ENCODE peak calls at places on chromosomes 16 and 17, in nine cellular contexts. Q is cardiac muscle cell, Y is H9, D is heart left ventricle, V is pancreas, K is IMR-90, B is cardiac fibroblast, U is epithelial cell of esophagus, G is glutamatergic neuron. P is an unnamed sample.

GRCh38 chr16:86248325-86248905 is 261.9 kb upstream of the FOXF1 start:
- DNase-seq in Q (no peak), Y (no peak), D (no peak), V (no peak), K (no peak), B (no peak), U (no peak), G (no peak), P (no peak)

GRCh38 chr16:85352221-85352620 is 239.9 kb upstream of the CIBAR2 start:
- DNase-seq in Q (no peak), Y (no peak), D (no peak), V (no peak), K (no peak), B (no peak), U (no peak), G (no peak), P (no peak)

GRCh38 chr17:17781591-17782424 is 55.0 kb downstream of the SREBF1 start:
- DNase-seq in Q (peak; percentile 95), Y (peak; percentile 68), D (peak; percentile 85), V (peak; percentile 88), K (peak; percentile 52), B (peak; percentile 43), U (peak; percentile 49), G (peak; percentile 84), P (peak; percentile 34)

GRCh38 chr17:40311575-40311974 is 2.6 kb downstream of the RARA start:
- DNase-seq in Q (no peak), Y (no peak), D (peak; percentile 79), V (peak; percentile 70), K (no peak), B (no peak), U (peak; percentile 54), G (peak; percentile 3), P (peak; percentile 99)

GRCh38 chr17:7478276-7479138 is 924 bp downstream of the ZBTB4 start:
- DNase-seq in Q (peak; percentile 33), Y (no peak), D (peak; percentile 78), V (peak; percentile 84), K (peak; percentile 18), B (no peak), U (peak; percentile 27), G (peak; percentile 46), P (peak; percentile 35)

GRCh38 chr17:61383689-61384201 is 15.9 kb upstream of the TBX2 start:
- DNase-seq in Q (no peak), Y (no peak), D (no peak), V (no peak), K (no peak), B (peak; percentile 54), U (no peak), G (no peak), P (no peak)

GRCh38 chr17:10073026-10073425 is 125.4 kb downstream of the GAS7 start:
- DNase-seq in Q (no peak), Y (no peak), D (no peak), V (no peak), K (no peak), B (no peak), U (peak; percentile 50), G (no peak), P (no peak)

GRCh38 chr17:66713533-66714042 is 121.3 kb upstream of the CACNG5 start:
- DNase-seq in Q (peak; percentile 68), Y (no peak), D (no peak), V (no peak), K (no peak), B (no peak), U (no peak), G (no peak), P (peak; percentile 29)

DNA sequence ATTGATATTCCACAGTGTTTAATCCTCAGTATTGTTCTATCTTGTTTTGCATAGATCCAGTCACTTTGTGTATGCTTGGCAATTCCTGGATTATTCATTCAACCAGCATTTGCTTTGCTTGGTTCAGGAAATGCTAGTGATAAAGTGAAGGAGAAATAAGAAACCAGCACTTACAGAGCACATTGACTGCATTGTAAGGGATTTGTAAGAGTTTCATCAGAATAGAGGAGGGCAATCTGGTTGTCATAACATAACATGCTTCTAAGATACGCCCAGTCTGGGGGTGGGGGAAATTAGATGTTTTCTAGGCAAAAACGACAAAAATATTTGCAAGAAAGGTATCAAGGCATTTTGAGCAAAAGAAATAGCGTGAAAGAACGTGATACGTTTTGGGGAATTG is 40.4 kb downstream of the TNRC6A start:
- DNase-seq in Q (no peak), Y (no peak), D (no peak), V (no peak), K (peak; percentile 73), B (peak; percentile 64), U (no peak), G (no peak), P (no peak)
- TF ChIP-seq CTCF in Q (no peak), Y (no peak), D (no peak), V (no peak), K (no peak), B (no peak), U (no peak), G (no peak), P (no peak)

GRCh38 chr16:12082207-12082606 is 105.7 kb downstream of the SNX29 start:
- DNase-seq in Q (no peak), Y (no peak), D (no peak), V (no peak), K (no peak), B (no peak), U (no peak), G (no peak), P (no peak)

GRCh38 chr16:12083625-12084024 is 107.1 kb downstream of the SNX29 start:
- DNase-seq in Q (no peak), Y (no peak), D (no peak), V (no peak), K (no peak), B (no peak), U (no peak), G (no peak), P (no peak)

GRCh38 chr16:12079411-12079965 is 103.0 kb downstream of the SNX29 start:
- DNase-seq in Q (no peak), Y (no peak), D (no peak), V (no peak), K (no peak), B (no peak), U (no peak), G (no peak), P (no peak)

GRCh38 chr16:12078405-12079245 is 102.1 kb downstream of the SNX29 start:
- DNase-seq in Q (no peak), Y (no peak), D (no peak), V (no peak), K (no peak), B (no peak), U (no peak), G (no peak), P (no peak)

DNA sequence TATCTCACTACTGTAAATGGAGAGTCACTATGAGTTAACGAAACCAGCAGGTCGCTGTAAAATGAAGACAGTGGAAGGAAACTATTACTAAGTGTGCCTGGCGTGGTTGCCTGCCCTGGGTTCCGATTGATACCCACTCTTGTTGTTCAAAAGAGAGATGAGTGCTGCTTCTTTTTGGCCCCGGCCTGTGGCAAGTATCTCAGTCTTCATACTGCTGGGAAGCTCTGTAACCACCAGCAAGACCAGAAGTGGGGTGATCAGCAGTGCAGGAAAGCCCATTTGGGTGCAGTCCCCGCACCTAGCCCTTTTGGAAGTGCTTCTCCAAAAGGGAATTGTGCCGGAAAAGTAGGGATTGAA is 104.5 kb downstream of the SNX29 start:
- DNase-seq in Q (no peak), Y (no peak), D (no peak), V (no peak), K (no peak), B (no peak), U (no peak), G (no peak), P (no peak)
- TF ChIP-seq CTCF in Q (no peak), Y (no peak), D (no peak), V (no peak), K (no peak), B (no peak), U (no peak), G (no peak), P (no peak)

GRCh38 chr17:57370051-57370581 is 113.8 kb downstream of the MSI2 start:
- DNase-seq in Q (no peak), Y (no peak), D (no peak), V (no peak), K (peak; percentile 88), B (peak; percentile 81), U (peak; percentile 95), G (no peak), P (peak; percentile 17)

GRCh38 chr17:57369509-57369945 is 113.2 kb downstream of the MSI2 start:
- DNase-seq in Q (no peak), Y (no peak), D (no peak), V (no peak), K (peak; percentile 34), B (peak; percentile 18), U (peak; percentile 25), G (no peak), P (no peak)

GRCh38 chr17:57370583-57370982 is 114.3 kb downstream of the MSI2 start:
- DNase-seq in Q (no peak), Y (no peak), D (no peak), V (no peak), K (no peak), B (no peak), U (no peak), G (no peak), P (no peak)

GRCh38 chr17:57366558-57367351 is 110.4 kb downstream of the MSI2 start:
- DNase-seq in Q (no peak), Y (no peak), D (no peak), V (no peak), K (no peak), B (no peak), U (no peak), G (no peak), P (no peak)

DNA sequence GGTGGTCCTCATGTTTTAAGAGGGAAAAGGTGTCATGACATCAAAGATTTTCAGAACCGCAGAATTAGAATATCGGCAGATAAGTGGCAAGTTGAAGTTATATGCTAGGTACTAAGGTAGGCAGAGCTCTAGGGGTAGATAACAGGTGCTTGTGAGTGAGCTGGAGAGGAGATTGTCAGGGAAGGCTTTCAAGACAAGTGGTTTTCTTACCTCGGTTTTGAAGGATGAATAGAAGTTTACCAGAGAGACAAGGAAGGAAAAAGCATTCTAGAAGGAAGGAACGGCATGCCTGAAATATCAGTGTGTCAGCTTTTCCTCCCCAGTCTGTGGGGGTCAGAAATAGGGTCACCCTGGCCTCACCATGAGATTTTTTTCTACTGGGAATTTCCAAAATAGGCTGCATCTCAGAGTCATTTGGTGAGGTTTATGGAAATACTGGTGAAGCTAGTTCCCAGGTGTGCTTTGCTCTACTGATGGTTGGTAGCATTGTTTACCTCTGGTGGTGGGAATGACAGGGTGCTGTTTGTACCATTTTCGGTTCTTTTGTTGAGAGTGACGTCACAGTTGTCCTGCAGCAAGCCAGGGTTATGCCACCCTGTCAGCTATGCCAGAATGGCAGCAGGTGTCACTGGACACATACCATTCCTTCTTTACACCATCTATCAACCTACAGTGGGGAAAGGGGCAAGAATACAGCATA is 112.5 kb downstream of the MSI2 start:
- DNase-seq in Q (no peak), Y (no peak), D (no peak), V (no peak), K (no peak), B (no peak), U (no peak), G (no peak), P (peak; percentile 21)
- TF ChIP-seq CTCF in Q (no peak), Y (no peak), D (no peak), V (no peak), K (no peak), B (no peak), U (no peak), G (no peak), P (no peak)

DNA sequence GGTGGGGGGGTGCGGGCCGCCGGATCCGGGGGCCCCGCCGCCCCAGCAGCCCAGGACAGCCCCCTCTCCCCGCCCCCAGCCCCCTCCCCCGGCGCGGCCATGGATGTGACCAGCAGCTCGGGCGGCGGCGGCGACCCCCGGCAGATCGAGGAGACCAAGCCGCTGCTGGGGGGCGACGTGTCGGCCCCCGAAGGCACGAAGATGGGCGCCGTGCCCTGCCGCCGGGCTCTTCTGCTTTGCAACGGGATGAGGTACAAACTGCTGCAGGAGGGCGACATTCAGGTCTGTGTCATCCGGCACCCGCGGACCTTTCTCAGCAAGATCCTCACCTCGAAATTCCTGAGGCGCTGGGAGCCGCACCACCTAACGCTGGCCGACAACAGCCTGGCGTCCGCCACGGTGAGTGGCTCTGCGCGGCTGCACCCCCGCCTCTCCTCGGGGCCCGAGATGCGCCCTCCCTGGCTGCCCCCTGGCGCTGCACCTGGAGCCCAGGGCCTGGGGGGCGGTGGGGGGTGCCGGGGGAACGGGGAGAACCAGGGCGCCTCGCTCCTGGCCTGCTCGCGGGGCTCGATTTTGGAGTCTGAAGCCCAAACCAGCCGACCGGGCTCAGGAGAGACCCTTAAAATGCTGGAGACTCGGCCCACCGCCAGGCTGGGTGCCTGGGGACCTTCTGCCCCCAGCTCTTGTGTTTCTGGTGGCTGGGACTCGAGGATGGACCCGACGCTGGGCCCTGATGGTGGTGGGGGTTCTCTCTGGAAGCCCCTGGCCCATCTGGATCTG is 725 bp downstream of the CMIP start:
- DNase-seq in Q (peak; percentile 63), Y (no peak), D (peak; percentile 72), V (peak; percentile 86), K (peak; percentile 19), B (peak; percentile 22), U (peak; percentile 51), G (peak; percentile 51), P (peak; percentile 63)
- TF ChIP-seq CTCF in Q (peak; percentile 23), Y (peak; percentile 16), D (no peak), V (no peak), K (peak; percentile 29), B (peak; percentile 15), U (no peak), G (peak; percentile 20), P (no peak)

P was measured in Calu3.